ENCODE peak calls at places on chromosomes 6 and 20, in eight cellular contexts. Q is neuronal stem cell, R is neural progenitor cell, V is trophoblast cell, W is GM23338, A is HepG2, K is PC-3, L is HCT116. X is an unnamed sample.

GRCh38 chr6:29637247-29637646 is 4.3 kb upstream of the GABBR1 start:
- DNase-seq in A (no peak), V (no peak), R (no peak), W (no peak), Q (no peak), K (no peak), L (no peak), X (no peak)

GRCh38 chr6:135506270-135506997 is 8.9 kb upstream of the AHI1 start:
- DNase-seq in V (no peak), W (peak), K (peak), R (peak), Q (no peak), A (peak), L (no peak), X (no peak)

GRCh38 chr20:64145458-64146300 is 18.6 kb upstream of the MYT1 start:
- DNase-seq in W (peak), A (no peak), Q (no peak), K (no peak), L (peak), R (no peak), V (no peak), X (no peak)

GRCh38 chr6:150517175-150517574 is 82.5 kb upstream of the PLEKHG1 start:
- DNase-seq in R (no peak), A (no peak), V (no peak), K (no peak), W (no peak), L (no peak), Q (no peak), X (no peak)

GRCh38 chr6:24858154-24858801 is 59.6 kb upstream of the ARMH2 start:
- DNase-seq in Q (no peak), A (no peak), L (no peak), K (peak), V (no peak), W (no peak), R (no peak), X (no peak)

GRCh38 chr6:85612690-85613474 is 19.2 kb upstream of the SNX14 start:
- DNase-seq in W (no peak), V (no peak), A (no peak), R (no peak), L (no peak), K (no peak), Q (no peak), X (no peak)

GRCh38 chr6:148807784-148808183 is 61.0 kb downstream of the UST start:
- DNase-seq in W (no peak), Q (no peak), L (no peak), K (no peak), V (no peak), R (no peak), A (peak), X (no peak)

GRCh38 chr6:112626468-112627082 is 279.4 kb downstream of the RFPL4B start:
- DNase-seq in R (no peak), L (no peak), A (peak), K (peak), V (no peak), W (no peak), Q (no peak), X (no peak)

GRCh38 chr6:111410371-111410770 is 72.6 kb downstream of the REV3L start:
- DNase-seq in K (no peak), W (no peak), R (no peak), L (no peak), Q (no peak), A (no peak), V (no peak), X (no peak)

GRCh38 chr20:63355781-63356295 is 5.3 kb downstream of the CHRNA4 start:
- DNase-seq in W (no peak), A (no peak), R (no peak), V (no peak), K (no peak), Q (no peak), L (no peak), X (no peak)

GRCh38 chr6:20241102-20241501 is 28.8 kb upstream of the MBOAT1 start:
- DNase-seq in A (no peak), V (no peak), W (no peak), R (no peak), K (no peak), Q (no peak), L (no peak), X (no peak)

GRCh38 chr20:11302436-11302835 is 615.3 kb upstream of the BTBD3 start:
- DNase-seq in W (no peak), K (peak), L (no peak), R (no peak), Q (no peak), V (no peak), A (no peak), X (no peak)

GRCh38 chr6:160431231-160431630 is 83.1 kb downstream of the SLC22A3 start:
- DNase-seq in V (no peak), K (no peak), Q (no peak), W (no peak), R (no peak), A (no peak), L (no peak), X (no peak)

GRCh38 chr6:52877168-52877567 is 32.3 kb downstream of the GSTA3 start:
- DNase-seq in V (no peak), W (no peak), Q (no peak), L (peak), R (no peak), K (peak), A (no peak), X (no peak)

GRCh38 chr6:111523484-111524166 is 40.6 kb upstream of the REV3L start:
- DNase-seq in Q (no peak), W (peak), R (no peak), A (no peak), L (no peak), V (no peak), K (no peak), X (no peak)

GRCh38 chr20:20658123-20658522 is 54.3 kb downstream of the RALGAPA2 start:
- DNase-seq in K (no peak), V (no peak), W (no peak), R (no peak), A (no peak), Q (no peak), L (no peak), X (no peak)

GRCh38 chr6:36888654-36889481 is 3.1 kb downstream of the C6orf89 start:
- DNase-seq in R (no peak), A (no peak), K (no peak), L (no peak), W (no peak), V (no peak), Q (no peak), X (no peak)

GRCh38 chr20:48772183-48772976 is 55.4 kb downstream of the PREX1 start:
- DNase-seq in K (no peak), W (no peak), R (no peak), A (no peak), Q (no peak), L (no peak), V (peak), X (no peak)

GRCh38 chr6:73309534-73309783 is 44.6 kb downstream of the DPPA5 start:
- DNase-seq in L (no peak), V (no peak), K (no peak), Q (no peak), R (no peak), W (no peak), A (no peak), X (no peak)

DNA sequence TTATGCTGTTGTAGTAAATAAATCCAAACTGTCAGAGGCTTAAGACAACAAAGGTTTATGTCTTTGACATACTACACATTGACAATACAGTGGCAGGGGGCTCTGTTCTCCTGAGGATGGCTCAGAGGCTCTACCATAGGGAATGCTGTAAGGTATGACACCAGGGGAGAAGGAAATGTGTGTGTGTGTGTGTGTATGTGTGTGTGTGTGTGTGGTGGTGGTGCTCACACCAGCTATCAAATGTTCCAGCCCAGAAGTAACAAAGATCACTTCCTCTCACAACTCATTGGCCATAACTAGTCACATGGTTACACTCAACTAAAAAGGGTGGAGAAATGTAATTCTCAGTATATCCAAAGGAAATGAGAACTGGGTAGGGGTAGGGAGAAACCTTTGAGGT is 26.5 kb upstream of the YWHAB start:
- DNase-seq in W (peak), V (no peak), Q (no peak), A (no peak), L (no peak), K (no peak), R (no peak), X (no peak)
- H2AFZ ChIP-seq in W (no peak), V (no peak), Q (no peak), A (no peak), L (peak), K (no peak), R (no peak), X (no peak)

DNA sequence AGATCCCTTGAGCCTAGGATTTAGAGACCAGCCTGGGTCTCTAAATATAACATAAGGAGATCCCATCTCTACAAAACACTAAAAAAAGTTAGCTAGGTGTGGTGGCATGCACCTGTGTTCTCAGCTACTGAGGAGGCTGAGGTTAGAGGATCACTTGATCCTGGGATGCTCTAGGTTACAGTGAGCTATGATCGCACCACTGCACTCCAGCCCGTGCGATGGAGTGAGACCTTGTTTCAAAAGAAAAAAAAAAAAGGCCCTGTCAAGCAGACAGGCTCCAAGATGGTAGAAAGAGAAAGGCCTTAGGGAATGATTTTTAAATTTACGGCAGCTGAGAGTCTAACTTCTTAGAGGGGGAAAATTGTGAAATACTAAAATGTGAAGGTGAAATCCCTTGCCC is 22.6 kb upstream of the NCOA3 start:
- DNase-seq in K (no peak), V (no peak), A (no peak), W (no peak), R (no peak), L (no peak), Q (no peak), X (no peak)
- H2AFZ ChIP-seq in K (no peak), V (no peak), A (no peak), W (no peak), R (no peak), L (no peak), Q (peak), X (no peak)

DNA sequence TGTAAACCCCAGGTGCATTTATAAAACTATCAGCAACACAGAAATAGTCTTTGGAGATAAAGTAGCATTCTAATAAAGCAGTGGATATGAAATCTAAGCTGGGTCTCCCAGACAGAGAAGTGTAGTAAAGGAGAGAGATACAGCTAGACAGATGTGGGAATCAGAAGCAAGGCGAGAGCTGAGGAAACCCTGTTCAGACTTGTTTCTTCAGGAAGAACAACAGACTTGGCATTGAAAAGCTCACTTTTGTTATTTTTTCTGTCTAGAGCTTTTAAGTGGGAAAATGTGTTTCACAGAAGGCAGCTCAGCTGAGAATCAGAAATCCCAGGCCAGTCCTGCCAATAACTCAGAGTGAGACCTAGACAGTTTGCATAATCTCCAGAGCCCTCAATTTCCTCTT is 52.9 kb downstream of the SLC35B3 start:
- DNase-seq in V (no peak), Q (no peak), R (no peak), W (no peak), A (no peak), K (no peak), L (no peak), X (no peak)
- H2AFZ ChIP-seq in V (no peak), Q (peak), R (no peak), W (peak), A (no peak), K (no peak), L (no peak), X (no peak)

GRCh38 chr6:158876886-158877285 is 57.7 kb upstream of the EZR start:
- DNase-seq in Q (no peak), W (no peak), A (no peak), V (no peak), L (no peak), R (no peak), K (no peak), X (no peak)
- H2AFZ ChIP-seq in Q (no peak), W (no peak), A (no peak), V (no peak), L (no peak), R (no peak), K (no peak), X (no peak)

GRCh38 chr6:105892577-105893262 is 193.4 kb upstream of the PRDM1 start:
- DNase-seq in L (no peak), V (no peak), Q (no peak), A (peak), R (no peak), K (no peak), W (no peak), X (no peak)
- H2AFZ ChIP-seq in L (peak), V (no peak), Q (no peak), A (no peak), R (no peak), K (no peak), W (peak), X (no peak)

X was measured in H9.